ENCODE peak calls at places on chromosomes 6 and 20, in five cellular contexts. Z, K, J, C and H are unnamed samples.

GRCh38 chr20:48919882-48920526 is 1.5 kb upstream of the ARFGEF2 start:
- DNase-seq in C (no peak), K (no peak), J (no peak), Z (no peak), H (no peak)

GRCh38 chr20:57941121-57941522 is 231.3 kb upstream of the PMEPA1 start:
- DNase-seq in J (no peak), K (no peak), C (no peak), Z (no peak), H (peak; percentile 52)

GRCh38 chr6:84026721-84027164 is 6.8 kb upstream of the MRAP2 start:
- DNase-seq in K (no peak), C (no peak), J (no peak), Z (no peak), H (no peak)

GRCh38 chr20:50379049-50379990 is 130.9 kb upstream of the PTPN1 start:
- DNase-seq in K (no peak), C (no peak), Z (no peak), J (peak; percentile 92), H (no peak)

GRCh38 chr6:26553264-26553738 is 15.1 kb downstream of the HMGN4 start:
- DNase-seq in C (peak; percentile 82), J (peak; percentile 75), Z (peak; percentile 71), K (peak; percentile 83), H (peak; percentile 82)

GRCh38 chr6:81265106-81265505 is 487.4 kb downstream of the TENT5A start:
- DNase-seq in J (peak; percentile 19), Z (peak; percentile 5), K (no peak), C (no peak), H (no peak)

GRCh38 chr6:447381-448165 is 56.0 kb downstream of the IRF4 start:
- DNase-seq in K (no peak), Z (no peak), C (no peak), J (no peak), H (no peak)

GRCh38 chr6:169811072-169811471 is 59.6 kb downstream of the ERMARD start:
- DNase-seq in C (no peak), J (no peak), Z (no peak), K (peak; percentile 51), H (no peak)

GRCh38 chr6:147201885-147202515 is 2.2 kb upstream of the STXBP5 start:
- DNase-seq in Z (peak; percentile 17), K (peak; percentile 38), C (peak; percentile 73), J (peak; percentile 21), H (no peak)

GRCh38 chr6:2684059-2684749 is 66.5 kb downstream of the MYLK4 start:
- DNase-seq in C (no peak), J (peak; percentile 20), K (no peak), Z (peak; percentile 68), H (peak; percentile 95)

GRCh38 chr20:14498809-14499208 is 161.4 kb upstream of the FLRT3 start:
- DNase-seq in Z (no peak), J (no peak), K (peak; percentile 57), C (peak; percentile 18), H (no peak)

GRCh38 chr6:69958978-69959377 is 92.6 kb downstream of the COL19A1 start:
- DNase-seq in C (no peak), K (no peak), J (no peak), Z (no peak), H (no peak)

GRCh38 chr6:91387290-91388062 is 800.6 kb upstream of the MAP3K7 start:
- DNase-seq in C (peak; percentile 83), K (peak; percentile 8), J (no peak), Z (no peak), H (no peak)

GRCh38 chr6:167247814-167248595 is 43.1 kb upstream of the UNC93A start:
- DNase-seq in K (no peak), J (no peak), Z (no peak), C (peak; percentile 69), H (no peak)

GRCh38 chr6:28776269-28777146 is 147.3 kb downstream of the TRIM27 start:
- DNase-seq in K (peak; percentile 79), C (peak; percentile 95), Z (no peak), J (no peak), H (peak; percentile 30)

GRCh38 chr6:33144373-33144772 is 47.9 kb downstream of the COL11A2 start:
- DNase-seq in Z (no peak), K (no peak), C (no peak), J (no peak), H (no peak)

GRCh38 chr6:28167068-28167467 is 25.4 kb downstream of the ZKSCAN8 start:
- DNase-seq in J (peak; percentile 92), C (no peak), Z (no peak), K (no peak), H (peak; percentile 59)

GRCh38 chr20:38178065-38178471 is 13.0 kb upstream of the TGM2 start:
- DNase-seq in Z (no peak), K (no peak), J (peak; percentile 38), C (no peak), H (no peak)

GRCh38 chr6:125170376-125170775 is 16.8 kb downstream of the TPD52L1 start:
- DNase-seq in J (peak; percentile 59), C (no peak), Z (no peak), K (no peak), H (no peak)

GRCh38 chr6:29908710-29909109 is 33.6 kb upstream of the HLA-A start:
- DNase-seq in J (no peak), K (no peak), C (no peak), Z (no peak), H (no peak)

GRCh38 chr20:8414611-8415274 is 282.7 kb downstream of the PLCB1 start:
- DNase-seq in K (no peak), C (no peak), J (peak; percentile 78), Z (no peak), H (peak; percentile 12)

GRCh38 chr6:152271681-152272464 is 365.3 kb downstream of the SYNE1 start:
- DNase-seq in J (peak; percentile 34), Z (peak; percentile 33), C (no peak), K (no peak), H (peak; percentile 64)

GRCh38 chr20:50607850-50608749 is 83.2 kb downstream of the RIPOR3 start:
- DNase-seq in Z (no peak), C (no peak), K (no peak), J (no peak), H (no peak)

GRCh38 chr6:55456016-55456415 is 123.0 kb downstream of the HMGCLL1 start:
- DNase-seq in Z (no peak), K (no peak), C (no peak), J (peak; percentile 4), H (no peak)

GRCh38 chr20:23269954-23270353 is 80.6 kb upstream of the NXT1 start:
- DNase-seq in Z (no peak), C (peak; percentile 11), J (no peak), K (peak; percentile 61), H (no peak)

GRCh38 chr6:146543940-146544661 is 468 bp downstream of the RAB32 start:
- DNase-seq in Z (no peak), K (peak; percentile 45), J (peak; percentile 38), C (peak; percentile 60), H (peak; percentile 24)

GRCh38 chr20:13525225-13525940 is 113.3 kb downstream of the TASP1 start:
- DNase-seq in K (peak; percentile 7), J (peak; percentile 97), C (no peak), Z (no peak), H (peak; percentile 82)

GRCh38 chr20:43385914-43386313 is 71.8 kb upstream of the SRSF6 start:
- DNase-seq in J (no peak), K (no peak), C (no peak), Z (no peak), H (no peak)

GRCh38 chr20:43386878-43387277 is 70.8 kb upstream of the SRSF6 start:
- DNase-seq in C (no peak), K (no peak), J (no peak), Z (no peak), H (no peak)

GRCh38 chr20:43384321-43384940 is 73.3 kb upstream of the SRSF6 start:
- DNase-seq in K (no peak), C (no peak), Z (no peak), J (no peak), H (no peak)

GRCh38 chr20:43379239-43379917 is 78.3 kb upstream of the SRSF6 start:
- DNase-seq in J (peak; percentile 96), Z (no peak), C (no peak), K (no peak), H (peak; percentile 35)

GRCh38 chr20:43383026-43383795 is 74.5 kb upstream of the SRSF6 start:
- DNase-seq in K (no peak), Z (no peak), C (no peak), J (no peak), H (no peak)
- H4K20me1 ChIP-seq in K (no peaks in the 10 kb centered on the region), Z (no peaks in the 10 kb centered on the region), C (no peaks in the 10 kb centered on the region), J (no peaks in the 10 kb centered on the region), H (no peaks in the 10 kb centered on the region)

DNA sequence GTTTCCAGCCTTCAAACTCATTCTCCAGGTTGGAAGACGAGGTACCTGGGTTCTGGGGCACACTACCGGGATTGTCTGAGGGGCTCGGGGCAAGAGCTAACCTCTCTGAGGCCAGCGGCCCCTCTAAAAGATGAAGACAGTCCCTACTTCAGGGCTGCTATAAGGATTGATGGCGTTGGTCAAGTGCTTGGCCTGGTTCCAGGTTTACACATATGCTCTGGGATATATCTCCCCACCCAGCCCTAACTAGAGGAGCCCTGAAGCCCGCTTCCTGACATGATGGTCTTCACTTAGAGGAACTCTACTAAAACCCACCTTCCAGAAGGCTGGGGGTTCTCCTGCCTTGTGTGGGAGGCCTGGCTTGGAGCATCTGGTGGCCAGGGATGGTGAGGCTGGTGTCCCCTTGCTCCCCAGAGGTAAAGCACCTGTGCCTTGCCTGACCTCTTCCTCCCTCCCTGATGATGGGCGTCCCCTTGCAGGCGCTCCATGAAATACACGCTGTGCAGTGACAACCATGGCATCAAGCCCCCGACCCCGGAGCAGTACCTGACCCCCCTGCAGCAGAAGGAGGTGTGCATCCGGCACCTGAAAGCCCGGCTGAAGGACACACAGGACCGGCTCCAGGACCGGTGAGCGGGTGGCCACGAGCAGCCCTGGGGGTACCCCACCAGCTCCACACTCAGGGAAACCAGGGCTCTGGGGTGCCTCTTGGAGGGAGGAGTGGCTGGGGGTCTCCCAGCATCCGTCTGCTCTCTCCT is 28.7 kb downstream of the SDCBP2 start:
- DNase-seq in J (no peak), Z (no peak), K (no peak), C (no peak), H (no peak)
- TF ChIP-seq CTCF in J (no peak), Z (no peak), K (no peak), C (no peak), H (no peak)

DNA sequence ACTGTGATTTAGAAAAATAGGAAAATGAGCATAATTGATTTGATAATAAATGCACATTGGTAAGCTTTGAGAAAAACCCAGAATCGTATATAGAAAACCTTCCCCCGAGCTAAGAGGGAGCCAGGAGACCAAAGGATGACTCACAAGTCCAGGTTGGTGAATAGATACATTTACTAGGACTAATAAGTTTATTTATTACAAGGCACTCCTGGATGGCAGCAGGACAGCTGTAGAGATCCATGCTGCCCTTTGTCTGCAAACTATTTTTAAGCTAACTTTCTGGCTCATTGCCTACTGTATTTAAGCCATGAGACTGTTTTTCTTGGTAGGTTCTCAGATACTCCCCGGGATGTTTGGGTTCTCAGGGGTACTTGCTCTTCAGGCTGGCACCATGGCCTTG is 13.4 kb downstream of the CASP8AP2 start:
- DNase-seq in C (no peak), K (no peak), J (peak; percentile 34), Z (no peak), H (peak; percentile 23)
- H3K27ac ChIP-seq in C (no peak overlapping the region), K (peak overlapping the region; percentile 3), J (no peak overlapping the region), Z (no peak overlapping the region), H (no peak overlapping the region)

GRCh38 chr6:5095236-5095635 is 10.1 kb downstream of the PPP1R3G start:
- DNase-seq in Z (no peak), J (peak; percentile 71), C (no peak), K (no peak), H (peak; percentile 48)

GRCh38 chr6:5099537-5099936 is 14.4 kb downstream of the PPP1R3G start:
- DNase-seq in Z (no peak), J (no peak), K (no peak), C (no peak), H (peak; percentile 35)

GRCh38 chr6:5100806-5101205 is 15.7 kb downstream of the PPP1R3G start:
- DNase-seq in Z (no peak), J (no peak), K (no peak), C (no peak), H (no peak)

GRCh38 chr6:5096482-5096881 is 11.3 kb downstream of the PPP1R3G start:
- DNase-seq in J (no peak), C (no peak), Z (no peak), K (no peak), H (no peak)

GRCh38 chr6:5098501-5099270 is 13.5 kb downstream of the PPP1R3G start:
- DNase-seq in Z (no peak), K (no peak), J (no peak), C (no peak), H (no peak)
- H4K20me1 ChIP-seq in Z (no peaks in the 10 kb centered on the region), K (no peaks in the 10 kb centered on the region), J (peaks cover 15% of the 10 kb centered on the region), C (peaks cover 3% of the 10 kb centered on the region), H (no peaks in the 10 kb centered on the region)